ENCODE peak calls at places on chromosomes 7 and 10, in four cellular contexts. D is GM12878, P is K562, L is HepG2. Q is an unnamed sample.

GRCh38 chr7:143003393-143004051 is 23.4 kb downstream of the OR9A2 start:
- DNase-seq in D (peak), L (peak), P (peak), Q (peak)

GRCh38 chr10:58667658-58668310 is 155.1 kb downstream of the BICC1 start:
- DNase-seq in D (no peak), P (no peak), L (no peak), Q (no peak)

GRCh38 chr10:97713828-97714400 is 384 bp downstream of the MARVELD1 start:
- DNase-seq in P (peak), L (no peak), D (no peak), Q (peak)

GRCh38 chr10:5888843-5889623 is 660 bp downstream of the ANKRD16 start:
- DNase-seq in L (peak), D (no peak), P (no peak), Q (peak)

GRCh38 chr7:94414481-94414880 is 19.8 kb downstream of the COL1A2 start:
- DNase-seq in D (no peak), L (no peak), P (no peak), Q (no peak)

GRCh38 chr10:94403034-94403822 is 887 bp downstream of the TBC1D12 start:
- DNase-seq in P (peak), L (peak), D (peak), Q (peak)

GRCh38 chr10:88152720-88153119 is 289.3 kb downstream of the PTEN start:
- DNase-seq in P (no peak), D (peak), L (no peak), Q (no peak)

GRCh38 chr10:62019013-62019684 is 117.7 kb downstream of the ARID5B start:
- DNase-seq in P (no peak), L (no peak), D (no peak), Q (no peak)

GRCh38 chr7:105578496-105578895 is 2.8 kb downstream of the EFCAB10 start:
- DNase-seq in L (no peak), D (no peak), P (no peak), Q (no peak)

GRCh38 chr7:140640060-140640611 is 477 bp downstream of the DENND2A start:
- DNase-seq in P (no peak), D (no peak), L (no peak), Q (peak)

GRCh38 chr7:91165846-91166230 is 98.4 kb upstream of the FZD1 start:
- DNase-seq in D (no peak), P (no peak), L (no peak), Q (no peak)

GRCh38 chr7:70210200-70210960 is 612.1 kb downstream of the AUTS2 start:
- DNase-seq in L (no peak), P (no peak), D (no peak), Q (no peak)

GRCh38 chr10:111076682-111077661 is at the start of gene ADRA2A:
- DNase-seq in P (no peak), L (no peak), D (no peak), Q (peak)

GRCh38 chr7:101678713-101679112 is 49.6 kb upstream of the MYL10 start:
- DNase-seq in L (no peak), P (no peak), D (no peak), Q (no peak)
- TF ChIP-seq FOXK2 in L (no peak), P (no peak), D (no peak), Q (no peak)

GRCh38 chr7:113200281-113200680 is 81.9 kb upstream of the SMIM30 start:
- DNase-seq in P (no peak), L (no peak), D (no peak), Q (no peak)
- TF ChIP-seq FOXM1 in P (no peak), L (no peak), D (no peak), Q (no peak)

DNA sequence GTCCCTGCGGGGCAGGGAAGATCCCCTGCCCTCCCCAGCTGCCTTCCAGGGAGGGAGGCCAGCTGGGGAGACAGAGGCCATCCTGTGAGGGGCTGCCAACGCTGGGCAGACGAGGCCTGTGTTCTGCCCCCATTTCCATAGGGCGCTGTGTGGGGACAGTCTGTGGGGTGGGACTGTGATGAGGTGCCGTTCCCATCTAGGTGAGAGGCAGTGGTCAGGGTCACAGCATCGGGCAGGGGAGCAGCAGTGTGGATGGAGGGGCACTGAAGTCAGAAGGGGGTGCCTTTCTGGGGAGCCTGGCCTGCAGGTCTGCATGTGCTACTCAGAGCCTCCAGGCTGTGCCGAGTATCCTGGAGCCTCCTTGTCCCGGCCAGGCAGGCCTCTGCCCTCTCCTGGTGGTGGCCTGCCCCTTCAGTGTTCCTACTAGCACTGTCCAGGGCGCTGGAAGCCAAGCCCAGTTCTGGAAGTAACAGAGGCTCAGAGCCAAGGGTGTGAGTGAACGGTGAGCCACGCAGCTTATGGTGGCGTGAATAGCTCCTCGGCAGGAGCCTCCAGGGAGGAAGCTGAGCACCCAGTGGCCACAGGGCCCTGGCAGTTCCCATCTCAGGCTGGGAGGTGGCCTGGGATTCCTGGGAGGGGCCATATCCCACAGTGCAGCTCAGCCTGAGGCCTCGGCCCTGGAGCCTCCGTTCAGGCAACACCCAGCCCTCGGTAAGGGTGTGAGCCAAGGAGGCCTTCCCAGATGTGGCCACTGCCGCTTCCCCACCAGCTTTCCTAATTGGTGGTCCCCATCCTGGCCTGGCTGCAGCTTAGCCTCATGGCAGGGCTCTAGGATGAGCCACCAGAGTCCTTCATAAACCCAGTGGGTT is 23.3 kb upstream of the CSGALNACT2 start:
- DNase-seq in P (no peak), D (no peak), L (no peak), Q (no peak)
- TF ChIP-seq FOXK2 in P (no peak), D (no peak), L (no peak), Q (no peak)

DNA sequence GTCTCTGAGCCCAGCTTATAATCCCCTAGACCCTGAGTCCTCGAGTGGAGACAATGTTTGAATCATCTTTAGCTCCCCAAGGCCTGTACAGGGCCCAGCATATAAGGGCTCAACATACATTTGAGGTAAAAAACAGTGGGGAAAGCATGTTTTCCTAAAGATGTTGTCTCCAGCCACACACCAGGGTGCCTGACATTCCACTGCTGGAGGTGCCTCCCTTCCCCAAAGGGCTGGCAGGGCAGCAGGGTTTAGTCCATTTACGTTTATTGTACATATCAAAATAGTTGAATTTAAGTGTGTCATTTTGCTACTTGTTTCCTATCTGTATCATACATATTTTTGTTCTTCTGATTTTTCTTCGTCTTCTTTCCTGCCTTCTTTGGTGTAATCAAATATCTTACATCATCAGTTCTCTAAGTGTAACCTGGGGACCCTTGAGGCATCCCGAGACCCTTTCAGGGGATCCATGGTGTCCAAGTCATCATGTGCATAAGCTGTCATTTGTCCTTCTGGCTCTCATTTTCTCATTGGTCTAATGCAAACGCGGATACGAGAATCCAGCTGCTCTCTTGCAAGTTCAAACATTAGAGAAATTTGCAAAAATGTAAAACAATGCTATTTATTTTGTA is 101.6 kb downstream of the PDGFA start:
- DNase-seq in P (no peak), D (no peak), L (no peak), Q (no peak)
- TF ChIP-seq FOXM1 in P (no peak), D (no peak), L (no peak), Q (no peak)

GRCh38 chr10:86876748-86877147 is 80.7 kb downstream of the MMRN2 start:
- DNase-seq in D (no peak), L (no peak), P (no peak), Q (no peak)
- TF ChIP-seq FOXK2 in D (no peak), L (no peak), P (no peak), Q (no peak)

GRCh38 chr10:112389147-112389822 is 15.4 kb downstream of the ACSL5 start:
- DNase-seq in P (no peak), D (peak), L (peak), Q (no peak)
- TF ChIP-seq FOXM1 in P (no peak), D (peak), L (no peak), Q (no peak)